ENCODE peak calls at places on chromosomes 7 and 10, in four cellular contexts. D, P, C and B are unnamed samples.

GRCh38 chr10:28113202-28113601 is 114.3 kb upstream of the ODAD2 start:
- DNase-seq in D (no peak), P (no peak), C (no peak), B (peak; percentile 4)

GRCh38 chr10:18542832-18543231 is 108.6 kb downstream of the NSUN6 start:
- DNase-seq in D (no peak), P (no peak), C (no peak), B (no peak)

GRCh38 chr7:44796034-44796503 is 412 bp upstream of the PPIA start:
- DNase-seq in D (peak; percentile 78), P (no peak), C (peak; percentile 84), B (peak; percentile 65)

GRCh38 chr7:2242541-2243482 is 786 bp downstream of the NUDT1 start:
- DNase-seq in D (no peak), P (no peak), C (no peak), B (peak; percentile 65)

GRCh38 chr7:151744656-151745055 is 132.3 kb downstream of the PRKAG2 start:
- DNase-seq in D (no peak), P (no peak), C (no peak), B (no peak)

GRCh38 chr10:124213881-124214523 is 120.6 kb upstream of the CHST15 start:
- DNase-seq in D (no peak), P (no peak), C (no peak), B (no peak)

GRCh38 chr10:91798736-91799579 is 732 bp downstream of the TNKS2 start:
- DNase-seq in D (no peak), P (peak; percentile 33), C (peak; percentile 53), B (peak; percentile 32)

GRCh38 chr7:23662124-23662982 is 17.6 kb upstream of the FAM221A start:
- DNase-seq in D (no peak), P (no peak), C (no peak), B (no peak)

GRCh38 chr10:70578371-70578947 is 24.1 kb downstream of the PRF1 start:
- DNase-seq in D (no peak), P (peak; percentile 51), C (no peak), B (peak; percentile 27)

GRCh38 chr7:99125505-99125865 is 18.4 kb downstream of the SMURF1 start:
- DNase-seq in D (peak; percentile 80), P (no peak), C (peak; percentile 57), B (peak; percentile 22)

GRCh38 chr10:103930449-103930848 is 12.5 kb upstream of the STN1 start:
- DNase-seq in D (no peak), P (no peak), C (no peak), B (no peak)

GRCh38 chr10:43573250-43574034 is 974 bp downstream of the ZNF239 start:
- DNase-seq in D (no peak), P (no peak), C (no peak), B (no peak)

GRCh38 chr7:16695621-16696237 is 49.7 kb downstream of the BZW2 start:
- DNase-seq in D (peak; percentile 30), P (no peak), C (peak; percentile 69), B (peak; percentile 17)

GRCh38 chr10:116270691-116271592 is 2.1 kb downstream of the GFRA1 start:
- DNase-seq in D (no peak), P (no peak), C (no peak), B (no peak)

GRCh38 chr7:50672045-50672444 is 106.8 kb upstream of the DDC start:
- DNase-seq in D (no peak), P (no peak), C (no peak), B (no peak)

GRCh38 chr10:69684020-69684980 is 54.3 kb downstream of the FAM241B start:
- DNase-seq in D (no peak), P (no peak), C (no peak), B (peak; percentile 11)

GRCh38 chr10:124292911-124293640 is 125.6 kb downstream of the OAT start:
- DNase-seq in D (no peak), P (no peak), C (no peak), B (no peak)

GRCh38 chr7:117072620-117073118 is 119.4 kb downstream of the ST7 start:
- DNase-seq in D (peak; percentile 74), P (no peak), C (peak; percentile 91), B (peak; percentile 13)

GRCh38 chr10:6348091-6348862 is 145.5 kb downstream of the PFKFB3 start:
- DNase-seq in D (no peak), P (peak; percentile 66), C (no peak), B (no peak)

GRCh38 chr10:13352519-13352918 is 4.4 kb upstream of the SEPHS1 start:
- DNase-seq in D (no peak), P (no peak), C (no peak), B (no peak)

GRCh38 chr7:44325811-44326241 is 432 bp upstream of the CAMK2B start:
- DNase-seq in D (no peak), P (no peak), C (peak; percentile 71), B (peak; percentile 20)

GRCh38 chr7:142496545-142496991 is 238.7 kb upstream of the PRSS58 start:
- DNase-seq in D (no peak), P (no peak), C (peak; percentile 22), B (no peak)

GRCh38 chr7:37557810-37558209 is 109.1 kb upstream of the ELMO1 start:
- DNase-seq in D (no peak), P (no peak), C (no peak), B (no peak)

GRCh38 chr7:4056552-4057288 is 625.4 kb upstream of the FOXK1 start:
- DNase-seq in D (no peak), P (no peak), C (no peak), B (no peak)